ENCODE peak calls at places on chromosomes 13 and 19, in ten cellular contexts. G is CD8-positive, alpha-beta T cell; A is endodermal cell; U is NCI-H2081; C is AG09309; P is omental fat pad; R is heart left ventricle; M is COR-L47; X is T1000; S is LHCN-M2. H is an unnamed sample.

GRCh38 chr13:97999653-98000052 is 46.2 kb downstream of the IPO5 start:
- DNase-seq in P (no peak), C (no peak), R (no peak), U (no peak), X (no peak), M (no peak), G (no peak), S (no peak), A (no peak), H (no peak)

GRCh38 chr13:96229356-96229755 is 139.4 kb downstream of the HS6ST3 start:
- DNase-seq in C (no peak), A (peak; percentile 75), M (no peak), U (peak; percentile 0), P (no peak), S (peak; percentile 1), R (no peak), G (no peak), X (no peak), H (no peak)

GRCh38 chr19:5655412-5655811 is 24.9 kb downstream of the MICOS13 start:
- DNase-seq in S (no peak), P (no peak), R (no peak), G (no peak), U (no peak), A (no peak), M (no peak), X (no peak), C (no peak), H (no peak)

GRCh38 chr13:25945596-25945995 is 106.2 kb downstream of the SHISA2 start:
- DNase-seq in R (no peak), X (no peak), C (no peak), S (peak; percentile 56), M (peak; percentile 15), P (no peak), G (no peak), A (peak; percentile 17), U (no peak), H (no peak)

GRCh38 chr19:56080669-56081401 is 40.3 kb downstream of the ZNF787 start:
- DNase-seq in S (peak; percentile 76), G (peak; percentile 69), R (peak; percentile 90), P (peak; percentile 79), C (peak; percentile 42), U (peak; percentile 76), M (peak; percentile 68), A (peak; percentile 95), X (no peak), H (peak; percentile 44)

GRCh38 chr19:44725684-44726083 is 22.8 kb upstream of the BCL3 start:
- DNase-seq in P (no peak), M (no peak), C (no peak), S (no peak), R (no peak), U (no peak), A (no peak), X (no peak), G (no peak), H (no peak)

GRCh38 chr19:55368701-55369563 is 1.3 kb downstream of the IL11 start:
- DNase-seq in S (no peak), A (peak; percentile 75), R (peak; percentile 68), U (no peak), P (no peak), M (no peak), G (no peak), X (no peak), C (no peak), H (peak; percentile 71)

GRCh38 chr19:10173527-10173926 is 21.2 kb downstream of the DNMT1 start:
- DNase-seq in M (no peak), U (no peak), R (no peak), C (no peak), X (no peak), P (no peak), G (no peak), S (peak; percentile 61), A (no peak), H (no peak)